ENCODE peak calls at places on chromosomes 11 and 22, in five cellular contexts. One of them, this sample, is unnamed.

GRCh38 chr11:111715142-111715816 is 50.9 kb downstream of the PPP2R1B start:
- DNase-seq in A549: no peak
- DNase-seq in osteocyte: no peak
- DNase-seq in kidney: no peak
- DNase-seq in BE2C: no peak
- DNase-seq in this sample: no peak

GRCh38 chr11:128424867-128425285 is 162.5 kb downstream of the ETS1 start:
- DNase-seq in A549: peak
- DNase-seq in kidney: peak
- DNase-seq in BE2C: no peak
- DNase-seq in osteocyte: no peak
- DNase-seq in this sample: no peak

GRCh38 chr11:122045181-122045586 is 70.8 kb downstream of the BLID start:
- DNase-seq in A549: peak
- DNase-seq in BE2C: no peak
- DNase-seq in osteocyte: no peak
- DNase-seq in kidney: no peak
- DNase-seq in this sample: no peak

GRCh38 chr22:46000081-46001027 is 23.4 kb upstream of the WNT7B start:
- DNase-seq in osteocyte: no peak
- DNase-seq in BE2C: peak
- DNase-seq in kidney: peak
- DNase-seq in A549: no peak
- DNase-seq in this sample: no peak

GRCh38 chr22:24894220-24894975 is 52.1 kb downstream of the LHFPL7 start:
- DNase-seq in kidney: peak
- DNase-seq in A549: peak
- DNase-seq in osteocyte: no peak
- DNase-seq in BE2C: peak
- DNase-seq in this sample: no peak

GRCh38 chr11:499201-500076 is 7.6 kb downstream of the RNH1 start:
- DNase-seq in A549: no peak
- DNase-seq in kidney: no peak
- DNase-seq in BE2C: no peak
- DNase-seq in osteocyte: no peak
- DNase-seq in this sample: no peak

GRCh38 chr11:67640021-67640757 is 626 bp upstream of the TBX10 start:
- DNase-seq in osteocyte: peak
- DNase-seq in kidney: peak
- DNase-seq in BE2C: peak
- DNase-seq in A549: peak
- DNase-seq in this sample: peak

GRCh38 chr22:29476116-29476515 is 3.9 kb upstream of the NEFH start:
- DNase-seq in kidney: no peak
- DNase-seq in osteocyte: no peak
- DNase-seq in A549: no peak
- DNase-seq in BE2C: no peak
- DNase-seq in this sample: no peak

GRCh38 chr11:83521647-83522596 is 235.8 kb upstream of the CCDC90B start:
- DNase-seq in kidney: no peak
- DNase-seq in A549: peak
- DNase-seq in osteocyte: no peak
- DNase-seq in BE2C: peak
- DNase-seq in this sample: no peak

GRCh38 chr11:66476173-66476840 is 3.9 kb upstream of the DPP3 start:
- DNase-seq in A549: no peak
- DNase-seq in kidney: peak
- DNase-seq in osteocyte: no peak
- DNase-seq in BE2C: no peak
- DNase-seq in this sample: no peak

GRCh38 chr22:19705181-19705934 is 8.9 kb upstream of the SEPTIN5 start:
- DNase-seq in osteocyte: no peak
- DNase-seq in A549: no peak
- DNase-seq in BE2C: no peak
- DNase-seq in kidney: peak
- DNase-seq in this sample: peak

GRCh38 chr11:70071996-70072395 is 6.1 kb upstream of the ANO1 start:
- DNase-seq in A549: no peak
- DNase-seq in BE2C: no peak
- DNase-seq in osteocyte: no peak
- DNase-seq in kidney: no peak
- DNase-seq in this sample: no peak

GRCh38 chr11:60748821-60749220 is 7.8 kb upstream of the MS4A15 start:
- DNase-seq in osteocyte: no peak
- DNase-seq in A549: no peak
- DNase-seq in kidney: no peak
- DNase-seq in BE2C: no peak
- DNase-seq in this sample: no peak

GRCh38 chr22:17884084-17884483 is 109.8 kb upstream of the BID start:
- DNase-seq in kidney: no peak
- DNase-seq in A549: no peak
- DNase-seq in BE2C: no peak
- DNase-seq in osteocyte: no peak
- DNase-seq in this sample: no peak

GRCh38 chr22:17882162-17882561 is 107.9 kb upstream of the BID start:
- DNase-seq in A549: no peak
- DNase-seq in osteocyte: no peak
- DNase-seq in kidney: no peak
- DNase-seq in BE2C: no peak
- DNase-seq in this sample: no peak

GRCh38 chr22:17881366-17881765 is 107.1 kb upstream of the BID start:
- DNase-seq in BE2C: no peak
- DNase-seq in A549: no peak
- DNase-seq in kidney: no peak
- DNase-seq in osteocyte: no peak
- DNase-seq in this sample: no peak

GRCh38 chr22:17883356-17883755 is 109.1 kb upstream of the BID start:
- DNase-seq in osteocyte: no peak
- DNase-seq in BE2C: no peak
- DNase-seq in A549: no peak
- DNase-seq in kidney: no peak
- DNase-seq in this sample: no peak

GRCh38 chr22:17882727-17883126 is 108.5 kb upstream of the BID start:
- DNase-seq in A549: no peak
- DNase-seq in BE2C: no peak
- DNase-seq in kidney: no peak
- DNase-seq in osteocyte: no peak
- DNase-seq in this sample: no peak
- TF ChIP-seq CTCF in A549: no peak
- TF ChIP-seq CTCF in BE2C: no peak
- TF ChIP-seq CTCF in kidney: no peak
- TF ChIP-seq CTCF in osteocyte: no peak
- TF ChIP-seq CTCF in this sample: no peak

DNA sequence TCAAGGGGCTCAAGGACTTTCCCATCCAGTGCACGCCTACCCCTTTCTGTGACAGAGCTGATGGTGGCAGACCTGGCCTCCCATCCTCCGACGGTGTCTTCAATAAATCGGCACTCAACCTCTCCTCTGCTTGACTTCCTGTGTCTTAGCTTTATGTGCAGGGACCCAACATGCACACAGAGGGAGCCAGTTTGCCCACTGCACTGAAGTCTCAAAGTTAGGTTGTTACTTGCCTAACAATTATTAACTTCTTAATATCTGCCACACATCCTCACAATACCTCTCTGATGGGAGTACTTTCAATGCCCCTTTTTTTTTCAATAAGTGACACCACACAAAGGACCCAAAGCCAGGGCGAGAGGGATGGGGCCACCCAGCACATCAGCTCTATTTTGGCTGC is 3.6 kb downstream of the IZUMO1R start:
- DNase-seq in A549: no peak
- DNase-seq in kidney: no peak
- DNase-seq in osteocyte: no peak
- DNase-seq in BE2C: no peak
- DNase-seq in this sample: no peak
- TF ChIP-seq CTCF in A549: no peak
- TF ChIP-seq CTCF in kidney: no peak
- TF ChIP-seq CTCF in osteocyte: no peak
- TF ChIP-seq CTCF in BE2C: no peak
- TF ChIP-seq CTCF in this sample: no peak

GRCh38 chr11:75142714-75143419 is 8.0 kb upstream of the SLCO2B1 start:
- DNase-seq in A549: peak
- DNase-seq in osteocyte: no peak
- DNase-seq in BE2C: peak
- DNase-seq in kidney: peak
- DNase-seq in this sample: no peak
- TF ChIP-seq CTCF in A549: no peak
- TF ChIP-seq CTCF in osteocyte: no peak
- TF ChIP-seq CTCF in BE2C: peak
- TF ChIP-seq CTCF in kidney: no peak
- TF ChIP-seq CTCF in this sample: no peak

GRCh38 chr11:77073328-77074001 is 6.7 kb downstream of the CAPN5 start:
- DNase-seq in osteocyte: peak
- DNase-seq in kidney: peak
- DNase-seq in BE2C: peak
- DNase-seq in A549: peak
- DNase-seq in this sample: peak
- TF ChIP-seq CTCF in osteocyte: peak
- TF ChIP-seq CTCF in kidney: no peak
- TF ChIP-seq CTCF in BE2C: peak
- TF ChIP-seq CTCF in A549: peak
- TF ChIP-seq CTCF in this sample: no peak

GRCh38 chr11:17827006-17827405 is 92.4 kb downstream of the KCNC1 start:
- DNase-seq in BE2C: no peak
- DNase-seq in osteocyte: no peak
- DNase-seq in A549: peak
- DNase-seq in kidney: no peak
- DNase-seq in this sample: no peak

GRCh38 chr11:17822021-17822781 is 87.6 kb downstream of the KCNC1 start:
- DNase-seq in kidney: no peak
- DNase-seq in A549: no peak
- DNase-seq in osteocyte: no peak
- DNase-seq in BE2C: no peak
- DNase-seq in this sample: no peak
- TF ChIP-seq CTCF in kidney: no peak
- TF ChIP-seq CTCF in A549: no peak
- TF ChIP-seq CTCF in osteocyte: no peak
- TF ChIP-seq CTCF in BE2C: no peak
- TF ChIP-seq CTCF in this sample: no peak

DNA sequence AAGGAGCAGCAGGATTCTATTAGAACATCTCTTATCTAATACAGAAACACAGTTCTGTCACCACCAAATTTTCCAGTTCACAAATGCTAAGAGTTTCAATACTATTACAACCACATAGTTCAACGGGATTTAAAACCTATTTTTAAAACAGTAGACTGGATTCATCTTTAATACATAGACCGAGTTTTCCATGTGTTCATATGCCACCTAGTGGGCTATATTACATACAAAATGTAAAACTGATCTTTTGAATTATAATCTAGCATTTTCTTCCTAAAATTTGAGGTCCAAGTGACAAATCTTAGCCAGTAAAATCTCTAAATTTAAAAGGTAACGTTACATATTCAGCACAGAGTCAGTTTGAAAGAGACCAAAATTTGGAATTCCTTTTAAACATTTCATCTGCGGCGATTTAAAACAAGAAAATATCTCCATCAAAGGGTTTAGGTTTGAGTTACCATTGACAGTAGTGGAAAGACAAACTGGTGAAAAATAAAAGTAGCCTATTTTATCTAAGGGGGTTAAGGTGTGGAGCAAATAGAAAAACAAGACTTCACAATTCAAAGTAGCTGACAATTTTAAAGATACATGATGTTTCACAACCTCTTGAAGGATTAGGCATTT is 269.3 kb upstream of the MPPED2 start:
- DNase-seq in BE2C: no peak
- DNase-seq in A549: peak
- DNase-seq in osteocyte: no peak
- DNase-seq in kidney: no peak
- DNase-seq in this sample: no peak
- TF ChIP-seq CTCF in BE2C: no peak
- TF ChIP-seq CTCF in A549: peak
- TF ChIP-seq CTCF in osteocyte: peak
- TF ChIP-seq CTCF in kidney: no peak
- TF ChIP-seq CTCF in this sample: no peak

GRCh38 chr11:119100246-119100959 is 1.2 kb downstream of the DPAGT1 start:
- DNase-seq in kidney: no peak
- DNase-seq in A549: peak
- DNase-seq in BE2C: peak
- DNase-seq in osteocyte: no peak
- DNase-seq in this sample: no peak
- TF ChIP-seq CTCF in kidney: no peak
- TF ChIP-seq CTCF in A549: peak
- TF ChIP-seq CTCF in BE2C: peak
- TF ChIP-seq CTCF in osteocyte: peak
- TF ChIP-seq CTCF in this sample: no peak